ENCODE peak calls at places on chromosomes 5 and 9, in eight cellular contexts. S is brain microvascular endothelial cell, Q is choroid plexus epithelial cell, T is mucosa of descending colon, C is A673, O is GM13976, E is HFFc6, A is pancreas. F is an unnamed sample.

GRCh38 chr5:122366501-122366900 is 54.5 kb downstream of the SNCAIP start:
- DNase-seq in S (peak; percentile 62), Q (peak; percentile 5), T (no peak), C (no peak), O (no peak), E (no peak), A (no peak), F (no peak)

GRCh38 chr9:21252727-21253547 is 13.1 kb upstream of the IFNA14 start:
- DNase-seq in S (peak; percentile 9), Q (peak; percentile 55), T (peak; percentile 24), C (peak; percentile 46), O (peak; percentile 22), E (peak; percentile 29), A (no peak), F (peak; percentile 32)

GRCh38 chr9:136438548-136438908 is 1.1 kb downstream of the INPP5E start:
- DNase-seq in S (no peak), Q (peak; percentile 33), T (peak; percentile 18), C (no peak), O (peak; percentile 54), E (no peak), A (no peak), F (peak; percentile 54)

GRCh38 chr9:91757802-91758201 is 192.2 kb downstream of the ROR2 start:
- DNase-seq in S (no peak), Q (no peak), T (no peak), C (no peak), O (no peak), E (no peak), A (no peak), F (no peak)

GRCh38 chr5:56516936-56517521 is 283.9 kb upstream of the ANKRD55 start:
- DNase-seq in S (peak; percentile 17), Q (peak; percentile 71), T (peak; percentile 32), C (peak; percentile 3), O (no peak), E (no peak), A (no peak), F (no peak)

GRCh38 chr9:135471751-135472640 is 7.6 kb upstream of the PPP1R26 start:
- DNase-seq in S (no peak), Q (no peak), T (no peak), C (no peak), O (no peak), E (no peak), A (no peak), F (peak; percentile 50)

GRCh38 chr9:117704024-117704575 is at the start of gene TLR4:
- DNase-seq in S (peak; percentile 84), Q (peak; percentile 92), T (peak; percentile 72), C (no peak), O (no peak), E (peak; percentile 86), A (peak; percentile 9), F (no peak)

GRCh38 chr5:53877243-53877642 is 316.8 kb downstream of the NDUFS4 start:
- DNase-seq in S (peak; percentile 73), Q (peak; percentile 23), T (no peak), C (no peak), O (no peak), E (peak; percentile 80), A (no peak), F (no peak)

GRCh38 chr9:129763235-129763917 is 10.5 kb upstream of the PTGES start:
- DNase-seq in S (peak; percentile 40), Q (peak; percentile 93), T (no peak), C (no peak), O (no peak), E (peak; percentile 18), A (no peak), F (no peak)

GRCh38 chr5:167587768-167588167 is 703.7 kb upstream of the WWC1 start:
- DNase-seq in S (peak; percentile 42), Q (peak; percentile 59), T (peak; percentile 12), C (peak; percentile 71), O (no peak), E (peak; percentile 26), A (no peak), F (peak; percentile 59)

GRCh38 chr9:85536076-85536475 is 205.7 kb downstream of the AGTPBP1 start:
- DNase-seq in S (peak; percentile 82), Q (peak; percentile 81), T (no peak), C (peak; percentile 6), O (no peak), E (peak; percentile 13), A (no peak), F (no peak)

GRCh38 chr5:172353271-172353807 is 69.8 kb upstream of the UBTD2 start:
- DNase-seq in S (no peak), Q (no peak), T (no peak), C (no peak), O (no peak), E (no peak), A (no peak), F (no peak)

GRCh38 chr9:95082401-95083084 is 235.0 kb downstream of the FANCC start:
- DNase-seq in S (no peak), Q (no peak), T (no peak), C (no peak), O (no peak), E (no peak), A (no peak), F (no peak)

GRCh38 chr5:125151150-125151932 is 404.9 kb upstream of the ZNF608 start:
- DNase-seq in S (no peak), Q (no peak), T (no peak), C (no peak), O (no peak), E (no peak), A (no peak), F (no peak)

GRCh38 chr9:137679249-137679648 is 60.4 kb downstream of the EHMT1 start:
- DNase-seq in S (no peak), Q (no peak), T (no peak), C (no peak), O (peak; percentile 46), E (no peak), A (no peak), F (no peak)

GRCh38 chr5:108315829-108316228 is 66.1 kb downstream of the FBXL17 start:
- DNase-seq in S (no peak), Q (no peak), T (no peak), C (no peak), O (no peak), E (peak; percentile 13), A (no peak), F (no peak)

GRCh38 chr5:170195876-170196275 is 36.9 kb upstream of the C5orf58 start:
- DNase-seq in S (no peak), Q (no peak), T (no peak), C (peak; percentile 13), O (no peak), E (no peak), A (no peak), F (peak; percentile 31)

GRCh38 chr5:40437452-40437861 is 242.3 kb upstream of the PTGER4 start:
- DNase-seq in S (peak; percentile 90), Q (peak; percentile 94), T (no peak), C (no peak), O (peak; percentile 43), E (peak; percentile 72), A (no peak), F (no peak)

DNA sequence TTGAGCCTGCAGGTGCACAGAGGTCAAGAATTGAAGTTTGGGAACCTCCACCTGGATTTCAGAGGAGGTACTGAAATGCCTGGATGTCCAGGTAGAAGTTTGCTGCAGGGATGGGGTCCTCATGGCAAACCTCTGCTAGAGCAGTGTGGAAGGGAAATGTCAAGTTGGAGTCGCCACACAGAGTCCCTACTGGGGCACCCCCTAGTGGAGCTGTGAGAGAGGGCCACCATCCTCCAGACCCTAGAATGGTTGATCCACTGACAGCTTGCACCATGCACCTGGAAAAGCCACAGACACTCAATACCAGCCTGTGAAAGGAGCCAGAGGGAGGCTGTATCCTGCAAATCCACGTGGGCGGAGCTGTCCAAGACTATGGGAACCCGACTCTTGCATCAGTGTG is 78.0 kb downstream of the GABRA1 start:
- DNase-seq in S (no peak), Q (no peak), T (no peak), C (no peak), O (no peak), E (no peak), A (no peak), F (no peak)
- TF ChIP-seq CTCF in S (no peak), Q (no peak), T (no peak), C (no peak), O (no peak), E (no peak), A (no peak), F (no peak)

GRCh38 chr5:95959964-95960801 is 1.5 kb downstream of the ELL2 start:
- DNase-seq in S (peak; percentile 36), Q (peak; percentile 56), T (peak; percentile 33), C (peak; percentile 28), O (no peak), E (no peak), A (peak; percentile 27), F (peak; percentile 18)
- TF ChIP-seq CTCF in S (no peak), Q (peak; percentile 10), T (no peak), C (no peak), O (no peak), E (peak; percentile 27), A (no peak), F (no peak)

GRCh38 chr5:97726106-97726505 is 543.1 kb upstream of the RIOK2 start:
- DNase-seq in S (no peak), Q (peak; percentile 12), T (no peak), C (no peak), O (no peak), E (peak; percentile 1), A (no peak), F (no peak)

GRCh38 chr5:97728920-97729319 is 545.9 kb upstream of the RIOK2 start:
- DNase-seq in S (no peak), Q (no peak), T (no peak), C (no peak), O (no peak), E (no peak), A (no peak), F (no peak)

GRCh38 chr5:97735209-97735608 is 552.2 kb upstream of the RIOK2 start:
- DNase-seq in S (peak; percentile 84), Q (peak; percentile 84), T (no peak), C (no peak), O (no peak), E (peak; percentile 80), A (no peak), F (no peak)

GRCh38 chr5:97729938-97730337 is 546.9 kb upstream of the RIOK2 start:
- DNase-seq in S (no peak), Q (no peak), T (no peak), C (no peak), O (no peak), E (no peak), A (no peak), F (no peak)
- TF ChIP-seq CTCF in S (no peak), Q (no peak), T (no peak), C (no peak), O (no peak), E (no peak), A (no peak), F (no peak)

GRCh38 chr9:132003904-132004303 is 75.8 kb downstream of the MED27 start:
- DNase-seq in S (no peak), Q (no peak), T (no peak), C (peak; percentile 72), O (peak; percentile 44), E (no peak), A (no peak), F (peak; percentile 77)

GRCh38 chr9:132004323-132004722 is 75.3 kb downstream of the MED27 start:
- DNase-seq in S (no peak), Q (no peak), T (no peak), C (no peak), O (no peak), E (no peak), A (no peak), F (no peak)

GRCh38 chr9:132001550-132001949 is 78.1 kb downstream of the MED27 start:
- DNase-seq in S (no peak), Q (no peak), T (no peak), C (no peak), O (no peak), E (no peak), A (no peak), F (no peak)

GRCh38 chr9:132000659-132001058 is 79.0 kb downstream of the MED27 start:
- DNase-seq in S (no peak), Q (no peak), T (no peak), C (no peak), O (no peak), E (no peak), A (no peak), F (no peak)

GRCh38 chr9:132002827-132003704 is 76.6 kb downstream of the MED27 start:
- DNase-seq in S (no peak), Q (no peak), T (no peak), C (peak; percentile 32), O (no peak), E (no peak), A (no peak), F (no peak)
- TF ChIP-seq CTCF in S (no peak), Q (no peak), T (no peak), C (no peak), O (no peak), E (no peak), A (no peak), F (no peak)

F was measured in glutamatergic neuron.